ENCODE peak calls at places on chromosomes 12 and 14, in ten cellular contexts. M is suprapubic skin, A is stomach, D is gastrocnemius medialis, C is right lobe of liver, R is A549, T is thyroid gland, Y is spleen, P is sigmoid colon, U is heart left ventricle. E is an unnamed sample.

GRCh38 chr12:1216560-1216959 is 225.5 kb downstream of the ERC1 start:
- DNase-seq in A (no peak), R (no peak), T (no peak), C (no peak), U (no peak), D (no peak), P (no peak), M (no peak), Y (no peak), E (no peak)

GRCh38 chr12:111445311-111446043 is 39.8 kb downstream of the SH2B3 start:
- DNase-seq in T (no peak), U (peak; percentile 39), R (no peak), M (peak; percentile 56), C (no peak), Y (no peak), A (peak; percentile 24), D (no peak), P (peak; percentile 63), E (no peak)

GRCh38 chr12:65532162-65532561 is 253.7 kb downstream of the MSRB3 start:
- DNase-seq in Y (no peak), C (no peak), U (no peak), M (no peak), P (no peak), R (no peak), A (no peak), T (no peak), D (no peak), E (no peak)

GRCh38 chr14:75979641-75980422 is 2.0 kb downstream of the TGFB3 start:
- DNase-seq in D (no peak), T (no peak), Y (no peak), P (peak; percentile 83), R (no peak), C (no peak), A (no peak), U (no peak), M (no peak), E (no peak)

GRCh38 chr12:100843061-100843460 is 48.5 kb downstream of the ANO4 start:
- DNase-seq in Y (no peak), C (no peak), T (no peak), R (no peak), U (no peak), M (no peak), D (no peak), P (no peak), A (no peak), E (no peak)

GRCh38 chr14:75299064-75299463 is 20.4 kb downstream of the FOS start:
- DNase-seq in T (no peak), A (no peak), C (no peak), P (peak; percentile 88), Y (no peak), D (no peak), R (no peak), U (peak; percentile 59), M (peak; percentile 90), E (peak; percentile 32)

GRCh38 chr12:58889557-58889956 is 30.7 kb downstream of the LRIG3 start:
- DNase-seq in P (no peak), Y (no peak), A (no peak), R (no peak), T (no peak), U (no peak), M (no peak), C (no peak), D (no peak), E (no peak)

GRCh38 chr14:58770501-58770982 is 132.8 kb downstream of the DACT1 start:
- DNase-seq in A (no peak), R (no peak), C (no peak), P (no peak), M (no peak), D (no peak), T (no peak), U (no peak), Y (no peak), E (no peak)

GRCh38 chr14:59190372-59190771 is 1.9 kb downstream of the DAAM1 start:
- DNase-seq in M (no peak), U (peak; percentile 33), P (no peak), Y (no peak), A (no peak), T (peak; percentile 5), D (no peak), C (no peak), R (peak; percentile 29), E (no peak)

GRCh38 chr14:81337073-81337472 is 63.1 kb downstream of the STON2 start:
- DNase-seq in T (no peak), D (no peak), R (no peak), P (no peak), A (no peak), M (no peak), C (no peak), U (no peak), Y (no peak), E (no peak)

GRCh38 chr12:1502856-1503255 is 91.5 kb downstream of the FBXL14 start:
- DNase-seq in R (no peak), Y (no peak), P (no peak), A (no peak), T (no peak), D (no peak), M (no peak), U (no peak), C (no peak), E (no peak)

GRCh38 chr12:65911321-65911720 is 87.0 kb downstream of the HMGA2 start:
- DNase-seq in M (no peak), C (no peak), A (no peak), U (no peak), R (no peak), P (no peak), T (peak; percentile 48), D (no peak), Y (no peak), E (no peak)

GRCh38 chr12:11461433-11461832 is 66.1 kb upstream of the PRB2 start:
- DNase-seq in R (no peak), T (no peak), U (no peak), M (no peak), A (no peak), D (no peak), P (no peak), C (no peak), Y (no peak), E (no peak)

DNA sequence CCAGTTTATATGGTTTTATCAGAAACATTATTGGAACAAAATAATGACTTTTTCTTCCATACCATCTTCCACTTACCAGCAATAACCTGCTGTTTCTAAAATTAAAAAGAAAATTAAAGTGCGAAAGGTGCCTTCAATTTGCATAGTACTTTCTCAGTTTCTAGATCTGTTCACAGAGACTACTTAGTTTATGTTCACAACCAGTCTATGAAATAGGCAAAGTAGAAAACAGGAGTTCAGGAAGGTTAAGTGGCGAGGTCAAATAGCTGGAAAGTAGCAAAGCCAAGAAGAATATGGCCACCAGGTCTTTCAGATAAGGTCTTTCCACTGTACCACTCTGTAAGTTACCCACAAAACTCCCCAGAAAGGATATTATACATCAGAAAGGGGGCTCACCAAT is 63.3 kb downstream of the BMP4 start:
- DNase-seq in R (no peak), M (no peak), D (no peak), A (no peak), P (no peak), T (no peak), U (no peak), C (no peak), Y (no peak), E (no peak)
- H3K4me1 ChIP-seq in R (peaks cover 25% of the 10 kb centered on the region), M (no peaks in the 10 kb centered on the region), D (no peaks in the 10 kb centered on the region), A (no peaks in the 10 kb centered on the region), P (no peaks in the 10 kb centered on the region), T (peaks cover 10% of the 10 kb centered on the region), U (no peaks in the 10 kb centered on the region), C (peaks cover 6% of the 10 kb centered on the region), Y (no peaks in the 10 kb centered on the region), E (no peaks in the 10 kb centered on the region)

DNA sequence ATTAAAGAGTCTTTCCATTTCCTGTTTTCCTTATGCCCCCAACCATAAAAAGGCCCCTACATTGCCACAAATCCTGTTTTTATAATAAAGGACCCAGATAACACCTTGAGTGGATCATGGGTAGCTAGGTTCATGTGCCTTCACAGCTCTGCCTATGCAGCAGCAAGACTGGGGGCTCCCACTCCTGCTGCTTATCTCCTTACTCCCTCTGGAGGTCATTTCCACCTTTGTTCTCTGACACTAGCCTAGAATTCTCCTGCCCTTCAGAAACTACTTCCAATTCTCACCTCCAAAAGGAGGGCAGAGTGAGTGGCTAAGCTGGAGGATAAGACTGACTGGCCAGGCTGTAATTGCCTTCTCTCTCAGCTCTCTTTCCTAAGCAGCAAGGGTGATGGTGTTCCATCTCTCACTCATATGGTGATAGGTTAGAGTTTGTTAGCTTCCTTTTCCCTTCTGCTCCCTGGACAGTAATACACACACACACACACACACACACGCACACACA is 20.0 kb upstream of the STAC3 start:
- DNase-seq in C (no peak), A (no peak), R (peak; percentile 29), U (no peak), D (no peak), P (no peak), T (no peak), M (no peak), Y (no peak), E (no peak)
- TF ChIP-seq CTCF in C (no peak), A (no peak), R (no peak), U (no peak), D (peak; percentile 41), P (no peak), T (no peak), M (no peak), Y (no peak), E (no peak)

DNA sequence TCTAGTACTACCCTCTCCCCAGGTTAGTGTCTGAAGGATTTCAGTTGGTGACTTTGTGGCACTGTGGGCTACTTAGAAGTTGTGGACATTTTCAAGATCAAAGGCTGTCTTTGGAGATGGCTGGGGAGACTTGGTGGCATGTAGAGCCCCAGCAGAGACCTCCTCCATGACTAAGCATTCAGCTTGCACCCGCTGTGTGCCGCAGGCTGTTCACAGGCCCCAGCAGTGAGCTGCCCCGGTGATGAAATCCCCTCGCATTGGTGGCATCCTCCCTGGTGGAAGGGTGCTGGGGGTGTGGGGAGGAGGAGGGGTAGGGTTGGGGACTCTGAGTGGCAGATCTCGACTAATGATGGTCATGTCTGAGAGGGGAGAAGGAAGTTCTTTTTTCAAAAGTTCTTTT is 173.9 kb downstream of the TSPAN9 start:
- DNase-seq in Y (no peak), C (no peak), R (no peak), A (no peak), T (no peak), D (no peak), M (no peak), U (peak; percentile 63), P (no peak), E (no peak)
- TF ChIP-seq POLR2A in Y (no peak), C (no peak), R (no peak), A (no peak), T (no peak), D (no peak), M (no peak), U (no peak), P (no peak), E (no peak)

DNA sequence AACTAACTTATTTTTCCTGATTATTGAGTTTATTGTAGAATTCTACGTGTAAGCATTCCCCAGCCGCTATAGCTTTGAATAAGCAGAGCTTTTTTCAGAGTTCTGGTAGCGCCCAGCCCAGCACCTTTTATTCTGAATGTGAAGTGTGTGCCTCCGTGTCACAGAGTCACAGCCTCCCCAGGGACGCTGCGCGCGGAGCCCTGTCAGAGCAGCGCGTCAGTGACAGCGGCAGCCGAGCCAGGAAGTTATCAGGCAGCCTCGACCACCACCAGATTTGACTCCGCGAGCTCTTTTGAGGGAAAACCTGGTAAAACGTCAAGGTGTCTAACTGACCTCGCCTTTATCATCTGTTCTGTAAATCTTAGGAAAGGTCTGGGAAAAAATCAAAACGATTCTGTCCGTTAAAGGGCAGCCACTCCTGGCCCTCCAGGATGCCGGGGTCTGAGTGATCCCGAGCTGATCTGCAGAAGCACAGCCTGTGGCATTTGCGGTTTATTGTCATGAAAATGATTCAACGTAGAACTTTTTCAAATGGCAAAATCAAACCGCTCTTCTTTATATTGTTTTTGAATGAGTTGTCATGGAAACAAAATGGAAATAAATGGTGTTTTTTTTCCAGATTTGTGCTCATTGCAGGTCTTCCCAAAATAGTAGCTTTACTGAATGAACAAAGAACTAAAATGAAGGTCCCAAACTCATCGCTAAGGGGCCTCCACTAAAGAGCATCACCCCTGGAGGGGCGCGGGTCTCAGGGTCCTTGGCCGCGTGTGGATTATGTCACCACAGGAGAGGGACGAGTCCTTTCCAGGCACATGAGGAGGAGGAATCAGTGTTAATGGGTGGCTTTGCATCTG is 43.1 kb upstream of the MMP17 start:
- DNase-seq in A (no peak), M (no peak), R (no peak), Y (no peak), C (no peak), T (no peak), U (no peak), P (peak; percentile 53), D (no peak), E (no peak)
- H3K4me1 ChIP-seq in A (peaks cover 7% of the 10 kb centered on the region), M (no peaks in the 10 kb centered on the region), R (peaks cover 19% of the 10 kb centered on the region), Y (no peaks in the 10 kb centered on the region), C (no peaks in the 10 kb centered on the region), T (no peaks in the 10 kb centered on the region), U (peaks cover 5% of the 10 kb centered on the region), P (no peaks in the 10 kb centered on the region), D (peaks cover 15% of the 10 kb centered on the region), E (no peaks in the 10 kb centered on the region)

E was measured in breast epithelium.